ENCODE peak calls at places on chromosomes 16 and 17, in four cellular contexts. L, H, D and J are unnamed samples.

GRCh38 chr17:17343896-17344506 is 40.8 kb downstream of the NT5M start:
- DNase-seq in D (no peak), L (no peak), H (no peak), J (no peak)

GRCh38 chr16:49440156-49441065 is 66.8 kb downstream of the C16orf78 start:
- DNase-seq in H (no peak), D (no peak), L (no peak), J (no peak)

GRCh38 chr17:72416054-72416691 is 295.4 kb downstream of the SOX9 start:
- DNase-seq in H (peak), L (no peak), D (no peak), J (no peak)

GRCh38 chr17:13016881-13017622 is 775 bp downstream of the ELAC2 start:
- DNase-seq in D (no peak), L (no peak), H (peak), J (no peak)

GRCh38 chr16:66580605-66581209 is 1.4 kb downstream of the CMTM2 start:
- DNase-seq in H (peak), L (no peak), D (no peak), J (no peak)

GRCh38 chr17:43536236-43537088 is 9.7 kb downstream of the ETV4 start:
- DNase-seq in H (peak), L (no peak), D (no peak), J (no peak)

GRCh38 chr16:22161999-22162657 is at the start of gene SDR42E2:
- DNase-seq in D (no peak), L (peak), H (peak), J (no peak)

GRCh38 chr16:65312795-65313194 is 190.9 kb upstream of the CDH11 start:
- DNase-seq in L (no peak), D (no peak), H (no peak), J (no peak)

GRCh38 chr16:67740391-67740790 is 21.3 kb upstream of the GFOD2 start:
- DNase-seq in D (no peak), L (no peak), H (no peak), J (no peak)

GRCh38 chr16:57619606-57620315 is 8.7 kb upstream of the ADGRG1 start:
- DNase-seq in H (peak), D (no peak), L (peak), J (no peak)

GRCh38 chr17:53122966-53123365 is 699.8 kb upstream of the KIF2B start:
- DNase-seq in H (no peak), D (no peak), L (no peak), J (no peak)

GRCh38 chr17:82553210-82553930 is 33.8 kb downstream of the FOXK2 start:
- DNase-seq in L (peak), D (no peak), H (no peak), J (no peak)

GRCh38 chr16:11689031-11689840 is 21.0 kb downstream of the SNN start:
- DNase-seq in D (no peak), L (no peak), H (no peak), J (no peak)

GRCh38 chr17:11952610-11953009 is 44.7 kb downstream of the ZNF18 start:
- DNase-seq in D (no peak), L (no peak), H (no peak), J (no peak)

GRCh38 chr17:55444471-55445441 is 23.1 kb upstream of the MMD start:
- DNase-seq in L (no peak), D (no peak), H (no peak), J (no peak)

GRCh38 chr17:31167111-31167510 is 72.3 kb downstream of the NF1 start:
- DNase-seq in H (no peak), D (no peak), L (no peak), J (no peak)

GRCh38 chr16:3457434-3458252 is 14.2 kb downstream of the NAA60 start:
- DNase-seq in L (peak), D (peak), H (peak), J (peak)

GRCh38 chr16:80738521-80738920 is 65.9 kb downstream of the CDYL2 start:
- DNase-seq in D (no peak), H (no peak), L (no peak), J (no peak)

GRCh38 chr17:27453466-27453865 is 2.8 kb upstream of the KSR1 start:
- DNase-seq in L (no peak), D (no peak), H (no peak), J (no peak)

GRCh38 chr17:31559647-31560501 is 168.4 kb downstream of the RAB11FIP4 start:
- DNase-seq in H (peak), D (no peak), L (no peak), J (no peak)

GRCh38 chr17:15108992-15109391 is 156.1 kb downstream of the PMP22 start:
- DNase-seq in H (no peak), D (no peak), L (no peak), J (no peak)

GRCh38 chr17:41486809-41487530 is 2.7 kb downstream of the KRT36 start:
- DNase-seq in H (no peak), L (peak), D (peak), J (no peak)

GRCh38 chr17:29557085-29557697 is 9.6 kb downstream of the ABHD15 start:
- DNase-seq in L (no peak), H (peak), D (no peak), J (no peak)